ENCODE peak calls at places on chromosomes 12 and 14, in four cellular contexts. One of them, this sample, is unnamed.

GRCh38 chr12:29756741-29757390 is 26.9 kb downstream of the TMTC1 start:
- DNase-seq in GDM1: no peak
- DNase-seq in mucosa of gallbladder: no peak
- DNase-seq in Caco-2: no peak
- DNase-seq in this sample: no peak

GRCh38 chr14:43795600-43796228 is 711.4 kb downstream of the FSCB start:
- DNase-seq in GDM1: no peak
- DNase-seq in mucosa of gallbladder: no peak
- DNase-seq in Caco-2: peak
- DNase-seq in this sample: no peak

GRCh38 chr14:103008768-103009342 is 48.5 kb downstream of the CDC42BPB start:
- DNase-seq in GDM1: no peak
- DNase-seq in mucosa of gallbladder: no peak
- DNase-seq in Caco-2: no peak
- DNase-seq in this sample: no peak

GRCh38 chr12:53181935-53182334 is 1.2 kb upstream of the CSAD start:
- DNase-seq in GDM1: no peak
- DNase-seq in mucosa of gallbladder: no peak
- DNase-seq in Caco-2: no peak
- DNase-seq in this sample: no peak

GRCh38 chr14:33707751-33708150 is 243.1 kb downstream of the EGLN3 start:
- DNase-seq in GDM1: no peak
- DNase-seq in mucosa of gallbladder: no peak
- DNase-seq in Caco-2: no peak
- DNase-seq in this sample: no peak

GRCh38 chr12:107917912-107918800 is 143.7 kb downstream of the ASCL4 start:
- DNase-seq in GDM1: no peak
- DNase-seq in mucosa of gallbladder: peak
- DNase-seq in Caco-2: peak
- DNase-seq in this sample: peak

GRCh38 chr14:90382491-90383125 is 14.2 kb upstream of the CALM1 start:
- DNase-seq in GDM1: peak
- DNase-seq in mucosa of gallbladder: peak
- DNase-seq in Caco-2: peak
- DNase-seq in this sample: peak

GRCh38 chr12:32891956-32892355 is 4.6 kb downstream of the PKP2 start:
- DNase-seq in GDM1: no peak
- DNase-seq in mucosa of gallbladder: no peak
- DNase-seq in Caco-2: peak
- DNase-seq in this sample: no peak

GRCh38 chr12:89497467-89497866 is 27.1 kb downstream of the GALNT4 start:
- DNase-seq in GDM1: no peak
- DNase-seq in mucosa of gallbladder: no peak
- DNase-seq in Caco-2: no peak
- DNase-seq in this sample: no peak

GRCh38 chr14:70704960-70705359 is 63.2 kb downstream of the TTC9 start:
- DNase-seq in GDM1: no peak
- DNase-seq in mucosa of gallbladder: no peak
- DNase-seq in Caco-2: no peak
- DNase-seq in this sample: no peak

GRCh38 chr14:98137626-98138025 is 1134.4 kb downstream of the BCL11B start:
- DNase-seq in GDM1: no peak
- DNase-seq in mucosa of gallbladder: no peak
- DNase-seq in Caco-2: no peak
- DNase-seq in this sample: no peak

GRCh38 chr12:4858385-4858784 is 51.3 kb upstream of the KCNA1 start:
- DNase-seq in GDM1: no peak
- DNase-seq in mucosa of gallbladder: no peak
- DNase-seq in Caco-2: peak
- DNase-seq in this sample: no peak

GRCh38 chr12:71441836-71442566 is 2.4 kb downstream of the LGR5 start:
- DNase-seq in GDM1: no peak
- DNase-seq in mucosa of gallbladder: no peak
- DNase-seq in Caco-2: no peak
- DNase-seq in this sample: no peak

GRCh38 chr12:2013527-2014223 is 9.4 kb upstream of the DCP1B start:
- DNase-seq in GDM1: no peak
- DNase-seq in mucosa of gallbladder: peak
- DNase-seq in Caco-2: no peak
- DNase-seq in this sample: no peak

GRCh38 chr12:33427071-33427470 is 12.5 kb downstream of the SYT10 start:
- DNase-seq in GDM1: no peak
- DNase-seq in mucosa of gallbladder: no peak
- DNase-seq in Caco-2: peak
- DNase-seq in this sample: no peak

GRCh38 chr12:40033260-40033649 is 72.6 kb downstream of the SLC2A13 start:
- DNase-seq in GDM1: no peak
- DNase-seq in mucosa of gallbladder: no peak
- DNase-seq in Caco-2: no peak
- DNase-seq in this sample: no peak

GRCh38 chr14:32370720-32371119 is 41.6 kb downstream of the AKAP6 start:
- DNase-seq in GDM1: no peak
- DNase-seq in mucosa of gallbladder: no peak
- DNase-seq in Caco-2: no peak
- DNase-seq in this sample: no peak

GRCh38 chr12:121294151-121294889 is 2.2 kb downstream of the CAMKK2 start:
- DNase-seq in GDM1: no peak
- DNase-seq in mucosa of gallbladder: no peak
- DNase-seq in Caco-2: no peak
- DNase-seq in this sample: no peak

GRCh38 chr14:99839696-99840095 is 46.5 kb downstream of the EML1 start:
- DNase-seq in GDM1: no peak
- DNase-seq in mucosa of gallbladder: no peak
- DNase-seq in Caco-2: no peak
- DNase-seq in this sample: no peak

GRCh38 chr12:115440438-115440837 is 756.5 kb upstream of the TBX3 start:
- DNase-seq in GDM1: no peak
- DNase-seq in mucosa of gallbladder: peak
- DNase-seq in Caco-2: no peak
- DNase-seq in this sample: no peak

GRCh38 chr12:96026331-96026730 is 9.1 kb downstream of the LTA4H start:
- DNase-seq in GDM1: no peak
- DNase-seq in mucosa of gallbladder: no peak
- DNase-seq in Caco-2: no peak
- DNase-seq in this sample: no peak

GRCh38 chr12:92717202-92717601 is 14.4 kb downstream of the PLEKHG7 start:
- DNase-seq in GDM1: no peak
- DNase-seq in mucosa of gallbladder: no peak
- DNase-seq in Caco-2: peak
- DNase-seq in this sample: no peak

GRCh38 chr14:22838631-22839041 is 2.3 kb downstream of the MMP14 start:
- DNase-seq in GDM1: peak
- DNase-seq in mucosa of gallbladder: no peak
- DNase-seq in Caco-2: no peak
- DNase-seq in this sample: no peak

GRCh38 chr12:108578813-108579212 is 16.4 kb downstream of the ISCU start:
- DNase-seq in GDM1: no peak
- DNase-seq in mucosa of gallbladder: no peak
- DNase-seq in Caco-2: no peak
- DNase-seq in this sample: no peak

GRCh38 chr12:38555620-38556596 is 239.3 kb downstream of the ALG10B start:
- DNase-seq in GDM1: no peak
- DNase-seq in mucosa of gallbladder: no peak
- DNase-seq in Caco-2: no peak
- DNase-seq in this sample: no peak

GRCh38 chr12:112159146-112159541 is 33.8 kb downstream of the TRAFD1 start:
- DNase-seq in GDM1: no peak
- DNase-seq in mucosa of gallbladder: no peak
- DNase-seq in Caco-2: no peak
- DNase-seq in this sample: no peak

GRCh38 chr12:9148926-9149325 is 33.2 kb upstream of the A2M start:
- DNase-seq in GDM1: no peak
- DNase-seq in mucosa of gallbladder: no peak
- DNase-seq in Caco-2: no peak
- DNase-seq in this sample: no peak

GRCh38 chr12:76037130-76038105 is 5.8 kb upstream of the PHLDA1 start:
- DNase-seq in GDM1: peak
- DNase-seq in mucosa of gallbladder: peak
- DNase-seq in Caco-2: peak
- DNase-seq in this sample: no peak

GRCh38 chr14:68781161-68782021 is 11.5 kb downstream of the ZFP36L1 start:
- DNase-seq in GDM1: no peak
- DNase-seq in mucosa of gallbladder: peak
- DNase-seq in Caco-2: no peak
- DNase-seq in this sample: peak

GRCh38 chr12:120466560-120467315 is 2.8 kb downstream of the SRSF9 start:
- DNase-seq in GDM1: no peak
- DNase-seq in mucosa of gallbladder: no peak
- DNase-seq in Caco-2: peak
- DNase-seq in this sample: no peak

GRCh38 chr12:14928946-14929345 is 9.4 kb downstream of the ERP27 start:
- DNase-seq in GDM1: no peak
- DNase-seq in mucosa of gallbladder: no peak
- DNase-seq in Caco-2: peak
- DNase-seq in this sample: no peak

GRCh38 chr14:100237735-100238418 is 1.1 kb upstream of the YY1 start:
- DNase-seq in GDM1: peak
- DNase-seq in mucosa of gallbladder: peak
- DNase-seq in Caco-2: peak
- DNase-seq in this sample: peak

GRCh38 chr12:114611145-114612018 is 72.6 kb downstream of the TBX3 start:
- DNase-seq in GDM1: no peak
- DNase-seq in mucosa of gallbladder: peak
- DNase-seq in Caco-2: peak
- DNase-seq in this sample: no peak

GRCh38 chr14:93788557-93789365 is 476 bp upstream of the PRIMA1 start:
- DNase-seq in GDM1: no peak
- DNase-seq in mucosa of gallbladder: no peak
- DNase-seq in Caco-2: peak
- DNase-seq in this sample: no peak

GRCh38 chr14:69756298-69756697 is 10.6 kb upstream of the SRSF5 start:
- DNase-seq in GDM1: no peak
- DNase-seq in mucosa of gallbladder: no peak
- DNase-seq in Caco-2: no peak
- DNase-seq in this sample: no peak

GRCh38 chr14:92456215-92457017 is 57.2 kb upstream of the RIN3 start:
- DNase-seq in GDM1: no peak
- DNase-seq in mucosa of gallbladder: peak
- DNase-seq in Caco-2: peak
- DNase-seq in this sample: no peak

GRCh38 chr12:12660201-12660600 is 35.8 kb downstream of the GPR19 start:
- DNase-seq in GDM1: no peak
- DNase-seq in mucosa of gallbladder: no peak
- DNase-seq in Caco-2: no peak
- DNase-seq in this sample: no peak

GRCh38 chr12:131104464-131105350 is 151.0 kb downstream of the ADGRD1 start:
- DNase-seq in GDM1: peak
- DNase-seq in mucosa of gallbladder: peak
- DNase-seq in Caco-2: peak
- DNase-seq in this sample: peak

GRCh38 chr12:125239563-125239962 is 174.3 kb downstream of the AACS start:
- DNase-seq in GDM1: no peak
- DNase-seq in mucosa of gallbladder: no peak
- DNase-seq in Caco-2: no peak
- DNase-seq in this sample: no peak